ENCODE peak calls at places on chromosomes 2 and 18, in six cellular contexts. V is neuronal stem cell; Z is mesendoderm; Y is neural progenitor cell; X is mammary epithelial cell; W is effector memory CD4-positive, alpha-beta T cell. N is an unnamed sample.
A peak's percentile ranks its signal among the peaks of the same experiment; 100 is the strongest.

GRCh38 chr18:36843784-36844183 is 14.9 kb downstream of the KIAA1328 start:
- DNase-seq in V (no peak), Z (no peak), Y (no peak), X (no peak), W (no peak), N (no peak)

GRCh38 chr2:58851598-58851997 is 610.5 kb upstream of the FANCL start:
- DNase-seq in V (no peak), Z (no peak), Y (no peak), X (no peak), W (no peak), N (no peak)

GRCh38 chr2:9076210-9076609 is 72.7 kb upstream of the MBOAT2 start:
- DNase-seq in V (no peak), Z (no peak), Y (no peak), X (peak; percentile 73), W (no peak), N (no peak)

GRCh38 chr2:134220525-134220924 is 33.3 kb upstream of the MGAT5 start:
- DNase-seq in V (no peak), Z (no peak), Y (peak; percentile 31), X (no peak), W (no peak), N (no peak)

GRCh38 chr2:36270758-36271157 is 84.8 kb upstream of the CRIM1 start:
- DNase-seq in V (peak; percentile 54), Z (peak; percentile 87), Y (peak; percentile 87), X (no peak), W (no peak), N (no peak)

GRCh38 chr2:40148344-40148743 is 303.5 kb downstream of the SLC8A1 start:
- DNase-seq in V (no peak), Z (no peak), Y (no peak), X (no peak), W (no peak), N (no peak)

GRCh38 chr2:196131949-196132925 is 39.1 kb downstream of the STK17B start:
- DNase-seq in V (no peak), Z (peak; percentile 81), Y (peak; percentile 11), X (no peak), W (peak; percentile 25), N (no peak)

GRCh38 chr2:235414422-235414821 is 79.4 kb upstream of the AGAP1 start:
- DNase-seq in V (no peak), Z (no peak), Y (no peak), X (no peak), W (no peak), N (no peak)

GRCh38 chr2:128451636-128452411 is 133.2 kb upstream of the HS6ST1 start:
- DNase-seq in V (no peak), Z (no peak), Y (peak; percentile 1), X (no peak), W (no peak), N (no peak)

GRCh38 chr2:42142476-42143184 is 26.5 kb upstream of the EML4 start:
- DNase-seq in V (no peak), Z (no peak), Y (no peak), X (no peak), W (no peak), N (no peak)

GRCh38 chr2:14072338-14072737 is 560.2 kb upstream of the LRATD1 start:
- DNase-seq in V (no peak), Z (no peak), Y (no peak), X (peak; percentile 52), W (no peak), N (peak; percentile 31)

GRCh38 chr2:130850788-130851623 is 14.3 kb downstream of the ARHGEF4 start:
- DNase-seq in V (no peak), Z (no peak), Y (no peak), X (no peak), W (no peak), N (no peak)

GRCh38 chr18:11946756-11947155 is 34.6 kb upstream of the IMPA2 start:
- DNase-seq in V (no peak), Z (peak; percentile 57), Y (peak; percentile 24), X (peak; percentile 17), W (no peak), N (no peak)

GRCh38 chr18:48543228-48543627 is 4.4 kb downstream of the CTIF start:
- DNase-seq in V (no peak), Z (peak; percentile 97), Y (peak; percentile 36), X (peak; percentile 21), W (no peak), N (no peak)

GRCh38 chr2:42722328-42723190 is 41.4 kb downstream of the OXER1 start:
- DNase-seq in V (no peak), Z (peak; percentile 94), Y (peak; percentile 37), X (peak; percentile 72), W (no peak), N (peak; percentile 68)

GRCh38 chr2:207970825-207971142 is 54.5 kb downstream of the PLEKHM3 start:
- DNase-seq in V (no peak), Z (no peak), Y (no peak), X (no peak), W (no peak), N (no peak)

GRCh38 chr18:79481041-79481790 is 85.5 kb downstream of the NFATC1 start:
- DNase-seq in V (no peak), Z (no peak), Y (no peak), X (no peak), W (no peak), N (no peak)

GRCh38 chr18:11741505-11742145 is 52.6 kb downstream of the GNAL start:
- DNase-seq in V (no peak), Z (peak; percentile 58), Y (peak; percentile 34), X (no peak), W (no peak), N (no peak)

GRCh38 chr2:37797081-37797480 is 125.6 kb upstream of the CDC42EP3 start:
- DNase-seq in V (no peak), Z (no peak), Y (no peak), X (peak; percentile 74), W (no peak), N (no peak)

GRCh38 chr2:37795938-37796337 is 124.5 kb upstream of the CDC42EP3 start:
- DNase-seq in V (no peak), Z (peak; percentile 32), Y (no peak), X (peak; percentile 84), W (no peak), N (no peak)

GRCh38 chr2:37795456-37795855 is 124.0 kb upstream of the CDC42EP3 start:
- DNase-seq in V (no peak), Z (no peak), Y (no peak), X (no peak), W (no peak), N (no peak)

GRCh38 chr2:37794717-37795116 is 123.3 kb upstream of the CDC42EP3 start:
- DNase-seq in V (no peak), Z (no peak), Y (no peak), X (no peak), W (no peak), N (no peak)

GRCh38 chr2:37796481-37796880 is 125.0 kb upstream of the CDC42EP3 start:
- DNase-seq in V (no peak), Z (no peak), Y (no peak), X (no peak), W (no peak), N (no peak)
- H3K27ac ChIP-seq in V (no peak overlapping the region), Z (no peak overlapping the region), Y (no peak overlapping the region), X (peak overlapping the region; percentile 30), W (no peak overlapping the region), N (peak overlapping the region; percentile 31)

DNA sequence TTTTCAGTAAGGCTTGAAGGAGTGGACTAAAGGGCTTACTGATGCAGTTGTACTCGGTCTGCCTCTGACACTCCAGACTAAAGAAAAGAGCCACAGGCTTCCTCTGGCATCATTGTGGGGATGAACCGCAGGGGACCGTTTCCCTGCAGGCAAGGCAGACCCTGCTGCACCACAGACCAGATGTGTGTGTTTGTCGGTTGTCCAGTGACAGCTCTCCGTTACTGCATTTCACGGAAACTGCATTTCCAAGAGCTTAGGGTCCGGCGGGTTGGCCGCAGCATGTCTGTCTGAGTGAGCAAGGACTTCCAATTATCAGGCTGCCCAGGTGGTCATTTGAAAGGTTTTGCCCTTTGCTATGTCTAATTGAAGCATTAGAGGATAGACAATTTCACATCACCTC is 98.1 kb downstream of the FAM210A start:
- DNase-seq in V (no peak), Z (no peak), Y (peak; percentile 51), X (no peak), W (no peak), N (no peak)
- H3K27ac ChIP-seq in V (no peak overlapping the region), Z (no peak overlapping the region), Y (no peak overlapping the region), X (no peak overlapping the region), W (no peak overlapping the region), N (no peak overlapping the region)

GRCh38 chr2:158995677-158996049 is 27.2 kb downstream of the TANC1 start:
- DNase-seq in V (no peak), Z (no peak), Y (peak; percentile 10), X (no peak), W (no peak), N (no peak)

GRCh38 chr2:158998486-158999248 is 30.2 kb downstream of the TANC1 start:
- DNase-seq in V (no peak), Z (no peak), Y (no peak), X (peak; percentile 34), W (no peak), N (no peak)

GRCh38 chr2:158994920-158995676 is 26.7 kb downstream of the TANC1 start:
- DNase-seq in V (no peak), Z (peak; percentile 92), Y (peak; percentile 29), X (no peak), W (no peak), N (no peak)

GRCh38 chr2:158996378-158996993 is 28.0 kb downstream of the TANC1 start:
- DNase-seq in V (no peak), Z (no peak), Y (no peak), X (no peak), W (no peak), N (no peak)

DNA sequence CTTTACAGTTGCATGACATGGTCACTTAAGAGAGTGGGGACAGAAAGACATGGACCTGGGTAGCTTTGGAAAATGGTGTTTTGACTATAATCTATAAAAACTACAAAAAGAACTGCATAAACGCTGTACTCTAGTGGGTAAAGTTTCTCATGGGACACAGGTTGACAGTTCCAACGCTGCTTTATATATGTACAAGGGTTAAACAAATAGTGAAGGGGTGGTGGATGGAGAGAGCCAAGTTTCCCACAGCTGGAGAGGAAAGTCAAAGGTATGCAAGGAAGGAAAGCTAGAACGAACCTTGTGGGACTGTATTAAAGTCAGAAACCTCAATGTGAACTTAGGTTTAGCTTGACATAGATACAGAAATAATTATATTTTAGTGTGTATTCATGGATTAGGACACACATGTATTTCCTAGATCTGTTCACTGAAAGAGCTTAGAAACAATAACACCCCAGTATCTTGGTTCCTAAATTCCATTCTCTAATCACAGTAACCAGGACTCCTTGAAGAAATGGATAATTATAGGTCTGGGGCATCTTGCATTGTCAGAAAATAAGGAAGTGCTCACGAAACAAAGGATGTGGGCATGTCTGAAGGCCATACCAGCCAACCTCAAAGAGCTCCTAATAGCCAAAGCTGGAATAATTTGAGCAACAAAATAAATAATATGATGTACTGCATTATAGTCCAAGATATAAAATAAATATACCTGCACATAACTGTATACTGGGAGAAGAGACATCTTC is 28.8 kb downstream of the TANC1 start:
- DNase-seq in V (no peak), Z (no peak), Y (no peak), X (no peak), W (no peak), N (no peak)
- H3K27ac ChIP-seq in V (no peak overlapping the region), Z (no peak overlapping the region), Y (no peak overlapping the region), X (no peak overlapping the region), W (no peak overlapping the region), N (no peak overlapping the region)

GRCh38 chr18:2587788-2588187 is 16.4 kb downstream of the NDC80 start:
- DNase-seq in V (no peak), Z (no peak), Y (no peak), X (no peak), W (no peak), N (no peak)

GRCh38 chr18:2590303-2590702 is 18.9 kb downstream of the NDC80 start:
- DNase-seq in V (no peak), Z (no peak), Y (no peak), X (no peak), W (no peak), N (no peak)

GRCh38 chr18:2589345-2590060 is 18.1 kb downstream of the NDC80 start:
- DNase-seq in V (no peak), Z (peak; percentile 2), Y (no peak), X (peak; percentile 88), W (no peak), N (peak; percentile 65)

GRCh38 chr18:2588666-2589344 is 17.4 kb downstream of the NDC80 start:
- DNase-seq in V (no peak), Z (no peak), Y (no peak), X (no peak), W (no peak), N (no peak)
- H3K27ac ChIP-seq in V (no peak overlapping the region), Z (no peak overlapping the region), Y (no peak overlapping the region), X (peak overlapping the region; percentile 99), W (no peak overlapping the region), N (peak overlapping the region; percentile 84)

N was measured in epithelial cell of prostate.